ENCODE peak calls at places on chromosomes 2 and 18, in seven cellular contexts. One of them, this sample, is unnamed.

GRCh38 chr18:56112013-56112749 is 524.2 kb upstream of the TCF4 start:
- DNase-seq in IMR-90: peak
- DNase-seq in MM.1S: no peak
- DNase-seq in PC-9: no peak
- DNase-seq in GM23248: peak
- DNase-seq in A549: no peak
- DNase-seq in mesendoderm: no peak
- DNase-seq in this sample: no peak

GRCh38 chr2:96533292-96534073 is 3.1 kb upstream of the ARID5A start:
- DNase-seq in PC-9: peak
- DNase-seq in MM.1S: no peak
- DNase-seq in A549: no peak
- DNase-seq in GM23248: peak
- DNase-seq in mesendoderm: no peak
- DNase-seq in IMR-90: peak
- DNase-seq in this sample: no peak

GRCh38 chr2:233081731-233082221 is 21.6 kb downstream of the INPP5D start:
- DNase-seq in PC-9: no peak
- DNase-seq in mesendoderm: no peak
- DNase-seq in MM.1S: no peak
- DNase-seq in IMR-90: no peak
- DNase-seq in A549: no peak
- DNase-seq in GM23248: no peak
- DNase-seq in this sample: no peak

GRCh38 chr2:233460726-233461431 is 105.7 kb downstream of the USP40 start:
- DNase-seq in GM23248: no peak
- DNase-seq in mesendoderm: no peak
- DNase-seq in PC-9: peak
- DNase-seq in A549: no peak
- DNase-seq in IMR-90: no peak
- DNase-seq in MM.1S: no peak
- DNase-seq in this sample: no peak

GRCh38 chr2:183564726-183565125 is 440.5 kb downstream of the NUP35 start:
- DNase-seq in mesendoderm: no peak
- DNase-seq in IMR-90: no peak
- DNase-seq in PC-9: no peak
- DNase-seq in GM23248: no peak
- DNase-seq in A549: no peak
- DNase-seq in MM.1S: no peak
- DNase-seq in this sample: no peak

GRCh38 chr2:172943563-172943962 is 132.1 kb upstream of the MAP3K20 start:
- DNase-seq in MM.1S: peak
- DNase-seq in A549: no peak
- DNase-seq in GM23248: no peak
- DNase-seq in IMR-90: no peak
- DNase-seq in PC-9: no peak
- DNase-seq in mesendoderm: no peak
- DNase-seq in this sample: no peak

GRCh38 chr2:30736461-30737325 is 70.6 kb downstream of the CAPN13 start:
- DNase-seq in IMR-90: no peak
- DNase-seq in mesendoderm: no peak
- DNase-seq in A549: no peak
- DNase-seq in PC-9: no peak
- DNase-seq in GM23248: no peak
- DNase-seq in MM.1S: no peak
- DNase-seq in this sample: no peak

GRCh38 chr2:15782009-15782751 is 158.2 kb upstream of the MYCN start:
- DNase-seq in A549: peak
- DNase-seq in PC-9: no peak
- DNase-seq in IMR-90: no peak
- DNase-seq in mesendoderm: no peak
- DNase-seq in MM.1S: no peak
- DNase-seq in GM23248: peak
- DNase-seq in this sample: no peak

GRCh38 chr2:763766-764525 is 86.7 kb upstream of the TMEM18 start:
- DNase-seq in mesendoderm: no peak
- DNase-seq in GM23248: peak
- DNase-seq in IMR-90: no peak
- DNase-seq in MM.1S: no peak
- DNase-seq in A549: no peak
- DNase-seq in PC-9: no peak
- DNase-seq in this sample: no peak

GRCh38 chr2:240586919-240587800 is 626 bp downstream of the CAPN10 start:
- DNase-seq in IMR-90: no peak
- DNase-seq in MM.1S: peak
- DNase-seq in GM23248: peak
- DNase-seq in A549: no peak
- DNase-seq in PC-9: peak
- DNase-seq in mesendoderm: peak
- DNase-seq in this sample: peak

GRCh38 chr2:119440873-119441272 is 9.2 kb downstream of the TMEM37 start:
- DNase-seq in IMR-90: no peak
- DNase-seq in MM.1S: no peak
- DNase-seq in PC-9: no peak
- DNase-seq in A549: no peak
- DNase-seq in GM23248: no peak
- DNase-seq in mesendoderm: no peak
- DNase-seq in this sample: no peak

DNA sequence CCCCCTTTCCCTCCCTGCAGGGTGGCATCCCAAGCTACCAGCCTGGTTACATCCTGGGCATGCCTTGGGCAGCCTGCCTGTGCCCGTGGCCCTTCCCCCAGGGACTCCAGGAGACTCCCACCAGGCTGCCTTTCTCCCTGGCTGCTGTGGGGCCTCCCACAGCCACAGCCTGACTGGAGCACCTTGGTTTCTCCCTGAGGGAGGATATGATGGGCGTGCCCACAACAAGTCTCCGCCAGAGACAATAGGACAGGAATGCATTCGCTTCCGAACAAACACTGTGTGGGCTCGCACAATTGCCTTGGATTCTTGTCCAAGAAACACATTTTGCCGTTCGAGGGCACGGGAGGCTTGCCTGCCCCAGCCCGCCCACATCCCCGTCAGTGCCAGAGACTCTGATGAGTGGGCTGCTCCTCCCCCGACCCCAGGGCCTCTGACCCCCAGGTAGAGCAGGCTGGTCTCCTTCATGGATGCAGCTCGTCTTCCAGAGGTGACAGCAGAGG is 102.1 kb downstream of the SMAD7 start:
- DNase-seq in IMR-90: no peak
- DNase-seq in A549: peak
- DNase-seq in MM.1S: no peak
- DNase-seq in mesendoderm: no peak
- DNase-seq in GM23248: no peak
- DNase-seq in PC-9: peak
- DNase-seq in this sample: peak
- H3K4me2 ChIP-seq in IMR-90: no peak
- H3K4me2 ChIP-seq in A549: peak
- H3K4me2 ChIP-seq in MM.1S: no peak
- H3K4me2 ChIP-seq in mesendoderm: no peak
- H3K4me2 ChIP-seq in GM23248: no peak
- H3K4me2 ChIP-seq in PC-9: no peak
- H3K4me2 ChIP-seq in this sample: peak

DNA sequence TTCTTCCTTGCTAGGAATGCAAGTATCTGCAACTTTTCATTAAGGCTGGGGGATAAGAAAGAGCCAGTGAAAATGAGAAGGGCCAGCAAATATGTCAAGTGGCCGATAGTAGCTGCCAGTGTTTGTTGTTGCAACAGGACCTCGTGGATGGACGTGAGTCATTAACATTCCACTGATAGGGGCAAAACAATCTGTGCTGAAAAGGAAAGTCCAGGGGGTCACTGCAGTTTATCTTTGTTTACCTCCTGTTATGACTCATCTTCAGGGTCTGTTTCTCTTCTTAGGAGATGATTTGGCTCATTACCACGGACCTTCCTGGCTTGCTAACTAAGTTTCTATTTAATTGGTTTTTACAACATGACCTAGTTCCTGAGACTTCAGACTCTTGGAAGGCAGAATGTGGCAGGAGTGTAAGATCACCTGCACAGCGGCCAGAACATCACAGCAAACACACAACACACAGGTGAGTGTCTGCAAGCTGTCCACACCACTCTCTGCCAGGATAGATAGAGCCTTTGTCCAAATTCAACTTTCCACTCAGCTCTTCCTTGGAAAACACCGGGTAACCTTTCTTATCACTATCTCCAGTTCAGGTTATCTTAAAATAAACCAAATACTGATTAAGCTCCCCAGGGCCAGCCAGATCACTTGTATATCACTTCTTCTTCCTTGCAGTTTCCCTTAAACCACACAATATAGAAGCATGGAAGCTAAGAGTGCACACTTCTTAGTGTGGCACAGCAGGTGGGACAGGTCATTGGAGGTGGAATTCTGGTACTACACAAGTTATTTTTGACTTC is 157.5 kb upstream of the LMAN1 start:
- DNase-seq in PC-9: peak
- DNase-seq in GM23248: peak
- DNase-seq in MM.1S: no peak
- DNase-seq in A549: peak
- DNase-seq in IMR-90: peak
- DNase-seq in mesendoderm: peak
- DNase-seq in this sample: peak
- H3K4me2 ChIP-seq in PC-9: peak
- H3K4me2 ChIP-seq in GM23248: peak
- H3K4me2 ChIP-seq in MM.1S: no peak
- H3K4me2 ChIP-seq in A549: peak
- H3K4me2 ChIP-seq in IMR-90: peak
- H3K4me2 ChIP-seq in mesendoderm: no peak
- H3K4me2 ChIP-seq in this sample: no peak

GRCh38 chr2:111157071-111157661 is 36.5 kb downstream of the BCL2L11 start:
- DNase-seq in A549: no peak
- DNase-seq in PC-9: no peak
- DNase-seq in MM.1S: peak
- DNase-seq in GM23248: no peak
- DNase-seq in mesendoderm: no peak
- DNase-seq in IMR-90: no peak
- DNase-seq in this sample: no peak
- H3K4me2 ChIP-seq in A549: no peak
- H3K4me2 ChIP-seq in PC-9: no peak
- H3K4me2 ChIP-seq in MM.1S: peak
- H3K4me2 ChIP-seq in GM23248: no peak
- H3K4me2 ChIP-seq in mesendoderm: no peak
- H3K4me2 ChIP-seq in IMR-90: no peak
- H3K4me2 ChIP-seq in this sample: no peak

GRCh38 chr18:35478520-35479435 is 19.0 kb downstream of the INO80C start:
- DNase-seq in PC-9: peak
- DNase-seq in mesendoderm: no peak
- DNase-seq in IMR-90: peak
- DNase-seq in A549: peak
- DNase-seq in GM23248: peak
- DNase-seq in MM.1S: no peak
- DNase-seq in this sample: no peak

GRCh38 chr18:35479911-35480586 is 17.7 kb downstream of the INO80C start:
- DNase-seq in A549: peak
- DNase-seq in MM.1S: no peak
- DNase-seq in PC-9: peak
- DNase-seq in IMR-90: no peak
- DNase-seq in mesendoderm: no peak
- DNase-seq in GM23248: no peak
- DNase-seq in this sample: no peak

GRCh38 chr18:35474884-35475283 is 22.9 kb downstream of the INO80C start:
- DNase-seq in IMR-90: no peak
- DNase-seq in GM23248: no peak
- DNase-seq in mesendoderm: no peak
- DNase-seq in PC-9: no peak
- DNase-seq in A549: no peak
- DNase-seq in MM.1S: no peak
- DNase-seq in this sample: no peak

GRCh38 chr18:35477497-35477896 is 20.3 kb downstream of the INO80C start:
- DNase-seq in IMR-90: no peak
- DNase-seq in mesendoderm: no peak
- DNase-seq in PC-9: no peak
- DNase-seq in MM.1S: no peak
- DNase-seq in A549: no peak
- DNase-seq in GM23248: no peak
- DNase-seq in this sample: no peak

GRCh38 chr18:35477974-35478373 is 19.8 kb downstream of the INO80C start:
- DNase-seq in IMR-90: no peak
- DNase-seq in mesendoderm: no peak
- DNase-seq in A549: no peak
- DNase-seq in PC-9: no peak
- DNase-seq in GM23248: no peak
- DNase-seq in MM.1S: no peak
- DNase-seq in this sample: no peak
- H3K4me2 ChIP-seq in IMR-90: no peak
- H3K4me2 ChIP-seq in mesendoderm: no peak
- H3K4me2 ChIP-seq in A549: peak
- H3K4me2 ChIP-seq in PC-9: peak
- H3K4me2 ChIP-seq in GM23248: peak
- H3K4me2 ChIP-seq in MM.1S: no peak
- H3K4me2 ChIP-seq in this sample: no peak

DNA sequence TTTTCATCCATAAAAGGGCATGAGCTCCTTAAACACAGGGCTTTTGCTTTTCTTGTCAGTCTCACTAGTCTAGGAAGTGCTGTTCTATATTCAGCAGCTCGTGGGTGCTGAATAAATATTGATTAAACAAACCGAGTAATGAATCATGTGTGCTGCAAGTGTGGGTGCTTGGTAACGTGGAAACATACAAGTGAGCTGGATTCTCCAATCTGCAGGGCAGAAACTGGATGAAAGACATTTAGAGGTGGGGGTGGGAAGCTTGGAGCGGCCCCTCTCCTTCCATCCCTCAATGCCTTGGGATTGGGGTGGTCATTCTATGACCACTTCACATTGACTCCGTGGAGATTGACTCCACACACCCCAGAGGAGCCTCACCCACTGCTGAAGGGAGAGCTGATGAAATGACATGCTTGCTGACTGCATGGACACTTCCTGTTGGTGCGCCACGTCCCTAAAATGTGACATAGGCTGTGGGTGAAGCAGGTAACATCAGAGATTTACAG is 114.5 kb downstream of the DOCK10 start:
- DNase-seq in MM.1S: no peak
- DNase-seq in A549: peak
- DNase-seq in mesendoderm: no peak
- DNase-seq in PC-9: no peak
- DNase-seq in GM23248: no peak
- DNase-seq in IMR-90: peak
- DNase-seq in this sample: no peak
- H3K4me2 ChIP-seq in MM.1S: no peak
- H3K4me2 ChIP-seq in A549: peak
- H3K4me2 ChIP-seq in mesendoderm: no peak
- H3K4me2 ChIP-seq in PC-9: no peak
- H3K4me2 ChIP-seq in GM23248: no peak
- H3K4me2 ChIP-seq in IMR-90: peak
- H3K4me2 ChIP-seq in this sample: no peak

GRCh38 chr18:48902856-48903601 is 47.7 kb downstream of the SMAD7 start:
- DNase-seq in A549: no peak
- DNase-seq in mesendoderm: no peak
- DNase-seq in GM23248: peak
- DNase-seq in IMR-90: peak
- DNase-seq in MM.1S: no peak
- DNase-seq in PC-9: no peak
- DNase-seq in this sample: no peak
- H3K4me2 ChIP-seq in A549: peak
- H3K4me2 ChIP-seq in mesendoderm: no peak
- H3K4me2 ChIP-seq in GM23248: peak
- H3K4me2 ChIP-seq in IMR-90: no peak
- H3K4me2 ChIP-seq in MM.1S: no peak
- H3K4me2 ChIP-seq in PC-9: peak
- H3K4me2 ChIP-seq in this sample: no peak

This sample was measured in neural progenitor cell.